ENCODE peak calls at places on chromosome 2, in seven cellular contexts. M is cardiac fibroblast, V is lower lobe of right lung, X is IMR-90, Y is Peyer's patch, B is type B pancreatic cell, S is hypothalamus. E is an unnamed sample.

GRCh38 chr2:72917875-72918660 is 749 bp downstream of the EMX1 start:
- DNase-seq in M (no peak), V (no peak), X (no peak), Y (peak), B (peak), S (no peak), E (no peak)

GRCh38 chr2:237700583-237701032 is 73.2 kb downstream of the LRRFIP1 start:
- DNase-seq in M (peak), V (no peak), X (peak), Y (no peak), B (no peak), S (no peak), E (peak)

GRCh38 chr2:15485949-15486348 is 75.2 kb downstream of the NBAS start:
- DNase-seq in M (no peak), V (no peak), X (no peak), Y (no peak), B (no peak), S (no peak), E (no peak)

GRCh38 chr2:31475692-31476091 is 61.1 kb upstream of the XDH start:
- DNase-seq in M (peak), V (no peak), X (peak), Y (no peak), B (no peak), S (no peak), E (no peak)

GRCh38 chr2:9565436-9566153 is 10.0 kb upstream of the ADAM17 start:
- DNase-seq in M (peak), V (no peak), X (peak), Y (no peak), B (no peak), S (peak), E (no peak)

GRCh38 chr2:95231723-95232122 is 24.4 kb downstream of the ZNF892 start:
- DNase-seq in M (peak), V (peak), X (peak), Y (peak), B (no peak), S (no peak), E (no peak)

GRCh38 chr2:65661980-65662653 is 229.7 kb upstream of the SPRED2 start:
- DNase-seq in M (peak), V (no peak), X (peak), Y (no peak), B (no peak), S (no peak), E (no peak)

GRCh38 chr2:226426292-226426736 is 373.3 kb downstream of the IRS1 start:
- DNase-seq in M (peak), V (no peak), X (peak), Y (no peak), B (no peak), S (no peak), E (no peak)

GRCh38 chr2:45710468-45710867 is 59.0 kb downstream of the PRKCE start:
- DNase-seq in M (no peak), V (no peak), X (no peak), Y (no peak), B (no peak), S (no peak), E (no peak)

GRCh38 chr2:119478188-119479065 is 45.9 kb downstream of the SCTR start:
- DNase-seq in M (no peak), V (no peak), X (no peak), Y (no peak), B (peak), S (no peak), E (no peak)